ENCODE peak calls at places on chromosomes 12 and 14, in seven cellular contexts. I is ovary, G is upper lobe of right lung, S is HCT116, L is right atrium auricular region, W is GM12878, C is OCI-LY7. O is an unnamed sample.

GRCh38 chr14:99357151-99357550 is 85.2 kb upstream of the BCL11B start:
- DNase-seq in I (no peak), G (no peak), S (no peak), L (no peak), W (no peak), C (no peak), O (no peak)

GRCh38 chr14:71703477-71703876 is 228.8 kb upstream of the RGS6 start:
- DNase-seq in I (no peak), G (no peak), S (no peak), L (no peak), W (no peak), C (no peak), O (no peak)

GRCh38 chr12:113346387-113346786 is 11.5 kb upstream of the SLC8B1 start:
- DNase-seq in I (no peak), G (no peak), S (no peak), L (no peak), W (no peak), C (no peak), O (no peak)

GRCh38 chr12:76030378-76031080 is 1.0 kb downstream of the PHLDA1 start:
- DNase-seq in I (peak; percentile 57), G (peak; percentile 72), S (no peak), L (no peak), W (no peak), C (peak; percentile 49), O (peak; percentile 46)

GRCh38 chr12:989751-990278 is 1.2 kb upstream of the ERC1 start:
- DNase-seq in I (no peak), G (no peak), S (no peak), L (peak; percentile 61), W (no peak), C (peak; percentile 30), O (peak; percentile 47)

GRCh38 chr14:58243790-58244555 is 670 bp upstream of the PSMA3 start:
- DNase-seq in I (no peak), G (no peak), S (peak; percentile 26), L (no peak), W (no peak), C (peak; percentile 23), O (peak; percentile 23)

GRCh38 chr14:20434701-20435453 is 1.1 kb downstream of the KLHL33 start:
- DNase-seq in I (peak; percentile 85), G (no peak), S (no peak), L (peak; percentile 64), W (no peak), C (no peak), O (no peak)

GRCh38 chr14:69289811-69290520 is 30.0 kb downstream of the GALNT16 start:
- DNase-seq in I (no peak), G (no peak), S (no peak), L (peak; percentile 36), W (no peak), C (no peak), O (no peak)

GRCh38 chr14:29857545-29857944 is 70.1 kb downstream of the PRKD1 start:
- DNase-seq in I (no peak), G (no peak), S (no peak), L (no peak), W (peak; percentile 55), C (no peak), O (no peak)

GRCh38 chr12:101564912-101565311 is 29.9 kb upstream of the MYBPC1 start:
- DNase-seq in I (no peak), G (no peak), S (no peak), L (no peak), W (no peak), C (no peak), O (no peak)

GRCh38 chr12:64008596-64008995 is 164.1 kb downstream of the SRGAP1 start:
- DNase-seq in I (no peak), G (no peak), S (no peak), L (no peak), W (no peak), C (no peak), O (no peak)

GRCh38 chr12:123062682-123063426 is 82.4 kb downstream of the ARL6IP4 start:
- DNase-seq in I (peak; percentile 67), G (no peak), S (peak; percentile 18), L (peak; percentile 73), W (no peak), C (peak; percentile 37), O (no peak)

GRCh38 chr14:90168425-90169105 is 87.8 kb upstream of the PSMC1 start:
- DNase-seq in I (no peak), G (no peak), S (no peak), L (no peak), W (no peak), C (no peak), O (no peak)

GRCh38 chr14:32724864-32725550 is 213.7 kb upstream of the NPAS3 start:
- DNase-seq in I (no peak), G (no peak), S (no peak), L (no peak), W (no peak), C (no peak), O (no peak)

GRCh38 chr12:102652645-102653313 is 172.4 kb upstream of the IGF1 start:
- DNase-seq in I (no peak), G (no peak), S (no peak), L (no peak), W (no peak), C (no peak), O (no peak)

GRCh38 chr12:79618848-79619404 is 71.8 kb downstream of the PAWR start:
- DNase-seq in I (no peak), G (no peak), S (no peak), L (no peak), W (no peak), C (no peak), O (no peak)

GRCh38 chr12:79629561-79629960 is 61.2 kb downstream of the PAWR start:
- DNase-seq in I (no peak), G (no peak), S (no peak), L (no peak), W (no peak), C (no peak), O (no peak)

DNA sequence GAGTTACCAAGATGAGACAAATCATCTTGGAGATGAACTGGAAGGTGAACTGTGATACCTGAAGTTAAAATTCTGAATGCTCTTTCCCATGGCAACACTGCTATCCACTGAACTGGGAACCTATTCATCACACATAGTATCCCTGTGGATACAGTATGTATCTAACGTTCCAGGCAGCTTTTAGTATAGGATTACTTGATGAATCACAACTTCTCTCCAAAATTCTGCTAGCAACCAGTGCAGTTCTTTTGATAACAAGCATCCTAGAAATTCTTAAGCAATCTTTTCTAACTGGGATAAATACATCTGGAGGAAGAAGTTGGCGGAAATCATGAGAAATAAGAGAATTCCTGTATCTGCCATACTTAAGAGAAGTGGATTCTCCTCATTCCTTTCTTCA is 66.4 kb downstream of the PAWR start:
- DNase-seq in I (no peak), G (no peak), S (no peak), L (no peak), W (no peak), C (no peak), O (no peak)
- H3K4me1 ChIP-seq in I (no peaks in the 10 kb centered on the region), G (no peaks in the 10 kb centered on the region), S (no peaks in the 10 kb centered on the region), L (no peaks in the 10 kb centered on the region), W (no peaks in the 10 kb centered on the region), C (no peaks in the 10 kb centered on the region), O (no peaks in the 10 kb centered on the region)

DNA sequence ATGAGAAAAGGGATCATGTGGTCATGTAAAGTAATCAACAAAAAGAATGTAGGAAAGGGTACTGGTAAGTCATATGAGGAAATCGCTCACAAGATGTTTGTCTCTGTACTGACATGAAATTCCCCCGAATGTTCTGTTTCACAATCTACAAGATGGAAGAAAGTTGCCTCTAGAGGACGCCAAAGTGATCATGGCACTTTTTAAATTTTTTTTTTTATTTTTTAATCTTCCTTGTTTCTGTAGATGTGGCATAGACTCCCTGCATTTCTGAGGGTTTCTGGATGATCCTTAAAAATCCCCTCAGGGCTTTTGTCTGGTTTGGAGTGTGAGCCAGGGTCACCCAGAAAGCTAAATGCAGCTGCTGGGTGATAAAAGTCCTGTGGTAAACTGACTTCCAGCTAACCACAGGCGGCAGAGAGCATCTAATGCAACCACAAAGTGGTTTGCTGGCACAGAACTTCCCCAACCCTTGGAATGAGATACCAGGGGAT is 393.6 kb downstream of the CCDC91 start:
- DNase-seq in I (no peak), G (no peak), S (no peak), L (no peak), W (no peak), C (no peak), O (no peak)
- TF ChIP-seq CTCF in I (no peak), G (no peak), S (peak; percentile 45), L (no peak), W (no peak), C (peak; percentile 47), O (peak; percentile 52)

DNA sequence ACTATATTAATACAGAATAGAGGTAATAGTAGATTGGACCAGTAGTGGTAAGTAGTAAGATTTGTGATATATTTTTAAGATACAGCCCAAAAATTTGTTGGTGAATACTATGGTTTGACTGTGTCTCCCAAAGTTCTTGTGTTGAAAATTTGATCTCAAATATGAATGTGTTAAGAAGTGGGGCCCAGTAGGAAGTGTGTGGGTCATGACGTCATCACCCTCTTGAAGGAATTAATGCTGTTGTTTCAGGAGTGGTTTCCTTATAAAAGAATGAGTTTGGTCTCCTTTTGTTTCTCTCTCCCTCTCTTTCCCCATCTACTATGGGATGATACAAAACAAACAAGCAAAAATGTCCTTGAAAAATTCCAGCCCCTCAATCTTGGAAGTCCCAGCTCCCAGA is 16.3 kb downstream of the LUM start:
- DNase-seq in I (no peak), G (no peak), S (no peak), L (no peak), W (no peak), C (no peak), O (no peak)
- H3K4me1 ChIP-seq in I (no peaks in the 10 kb centered on the region), G (no peaks in the 10 kb centered on the region), S (peaks cover 4% of the 10 kb centered on the region), L (no peaks in the 10 kb centered on the region), W (no peaks in the 10 kb centered on the region), C (no peaks in the 10 kb centered on the region), O (no peaks in the 10 kb centered on the region)

GRCh38 chr14:39582028-39582654 is 149.9 kb upstream of the FBXO33 start:
- DNase-seq in I (no peak), G (no peak), S (no peak), L (no peak), W (no peak), C (no peak), O (no peak)

GRCh38 chr14:39576726-39577125 is 144.5 kb upstream of the FBXO33 start:
- DNase-seq in I (no peak), G (no peak), S (no peak), L (no peak), W (no peak), C (no peak), O (no peak)

GRCh38 chr14:39576258-39576657 is 144.0 kb upstream of the FBXO33 start:
- DNase-seq in I (no peak), G (no peak), S (no peak), L (no peak), W (no peak), C (no peak), O (no peak)

GRCh38 chr14:39581474-39581873 is 149.2 kb upstream of the FBXO33 start:
- DNase-seq in I (no peak), G (no peak), S (no peak), L (no peak), W (no peak), C (peak; percentile 3), O (no peak)
- TF ChIP-seq CTCF in I (no peak), G (no peak), S (peak; percentile 47), L (no peak), W (no peak), C (peak; percentile 73), O (no peak)

DNA sequence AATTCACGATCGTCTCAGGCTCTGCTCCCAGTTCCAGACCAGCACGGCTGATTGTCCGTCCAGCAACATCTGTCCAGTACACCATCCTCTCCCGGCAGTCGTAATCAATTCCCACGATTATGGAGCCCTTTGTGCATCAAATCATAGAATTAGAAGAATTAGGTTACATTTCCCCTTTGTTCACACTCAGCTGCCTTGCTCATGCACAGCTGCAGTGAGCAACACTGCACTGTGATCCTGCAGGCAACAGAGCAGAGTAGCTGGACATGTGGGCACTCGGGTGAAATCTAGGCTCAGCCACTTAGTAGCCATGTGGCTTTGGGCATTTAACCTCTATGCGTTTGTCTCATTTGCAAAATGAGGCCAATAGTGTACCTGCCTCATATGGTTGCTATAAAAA is 22.2 kb downstream of the RTRAF start:
- DNase-seq in I (no peak), G (no peak), S (no peak), L (no peak), W (no peak), C (no peak), O (no peak)
- H3K4me1 ChIP-seq in I (peaks cover 12% of the 10 kb centered on the region), G (peaks cover 7% of the 10 kb centered on the region), S (no peaks in the 10 kb centered on the region), L (peaks cover 58% of the 10 kb centered on the region), W (no peaks in the 10 kb centered on the region), C (no peaks in the 10 kb centered on the region), O (peaks cover 19% of the 10 kb centered on the region)

O was measured in BE2C.